ENCODE peak calls at places on chromosomes 1 and 21, in ten cellular contexts. One of them, this sample, is unnamed.

GRCh38 chr21:46554431-46555224 is 50.3 kb downstream of the S100B start:
- DNase-seq in Caco-2: no peak
- DNase-seq in SK-N-SH: no peak
- DNase-seq in GM23338: no peak
- DNase-seq in lung: peak; percentile 28
- DNase-seq in K562: no peak
- DNase-seq in colonic mucosa: no peak
- DNase-seq in LNCaP clone FGC: no peak
- DNase-seq in BJ: no peak
- DNase-seq in esophagus squamous epithelium: no peak
- DNase-seq in this sample: no peak

GRCh38 chr1:23376890-23377811 is 7.5 kb upstream of the ZNF436 start:
- DNase-seq in Caco-2: peak; percentile 32
- DNase-seq in SK-N-SH: no peak
- DNase-seq in GM23338: no peak
- DNase-seq in lung: peak; percentile 46
- DNase-seq in K562: peak; percentile 67
- DNase-seq in colonic mucosa: no peak
- DNase-seq in LNCaP clone FGC: peak; percentile 46
- DNase-seq in BJ: peak; percentile 79
- DNase-seq in esophagus squamous epithelium: no peak
- DNase-seq in this sample: peak; percentile 95

GRCh38 chr1:6097824-6098223 is 52.1 kb downstream of the KCNAB2 start:
- DNase-seq in Caco-2: no peak
- DNase-seq in SK-N-SH: no peak
- DNase-seq in GM23338: no peak
- DNase-seq in lung: no peak
- DNase-seq in K562: no peak
- DNase-seq in colonic mucosa: no peak
- DNase-seq in LNCaP clone FGC: no peak
- DNase-seq in BJ: no peak
- DNase-seq in esophagus squamous epithelium: no peak
- DNase-seq in this sample: no peak

GRCh38 chr1:150150511-150151021 is 850 bp downstream of the PLEKHO1 start:
- DNase-seq in Caco-2: peak; percentile 13
- DNase-seq in SK-N-SH: peak; percentile 71
- DNase-seq in GM23338: peak; percentile 63
- DNase-seq in lung: no peak
- DNase-seq in K562: peak; percentile 23
- DNase-seq in colonic mucosa: no peak
- DNase-seq in LNCaP clone FGC: no peak
- DNase-seq in BJ: no peak
- DNase-seq in esophagus squamous epithelium: no peak
- DNase-seq in this sample: no peak

GRCh38 chr1:209319549-209319948 is 264.0 kb upstream of the CAMK1G start:
- DNase-seq in Caco-2: no peak
- DNase-seq in SK-N-SH: no peak
- DNase-seq in GM23338: no peak
- DNase-seq in lung: no peak
- DNase-seq in K562: no peak
- DNase-seq in colonic mucosa: no peak
- DNase-seq in LNCaP clone FGC: no peak
- DNase-seq in BJ: no peak
- DNase-seq in esophagus squamous epithelium: no peak
- DNase-seq in this sample: no peak

GRCh38 chr1:205186191-205186590 is 25.3 kb downstream of the DSTYK start:
- DNase-seq in Caco-2: no peak
- DNase-seq in SK-N-SH: no peak
- DNase-seq in GM23338: no peak
- DNase-seq in lung: no peak
- DNase-seq in K562: no peak
- DNase-seq in colonic mucosa: no peak
- DNase-seq in LNCaP clone FGC: no peak
- DNase-seq in BJ: no peak
- DNase-seq in esophagus squamous epithelium: no peak
- DNase-seq in this sample: no peak

GRCh38 chr1:197374428-197374827 is 106.4 kb downstream of the CRB1 start:
- DNase-seq in Caco-2: no peak
- DNase-seq in SK-N-SH: no peak
- DNase-seq in GM23338: no peak
- DNase-seq in lung: no peak
- DNase-seq in K562: no peak
- DNase-seq in colonic mucosa: no peak
- DNase-seq in LNCaP clone FGC: no peak
- DNase-seq in BJ: no peak
- DNase-seq in esophagus squamous epithelium: no peak
- DNase-seq in this sample: no peak

GRCh38 chr1:247360991-247361721 is 29.5 kb upstream of the ZNF496 start:
- DNase-seq in Caco-2: no peak
- DNase-seq in SK-N-SH: no peak
- DNase-seq in GM23338: no peak
- DNase-seq in lung: no peak
- DNase-seq in K562: peak; percentile 63
- DNase-seq in colonic mucosa: peak; percentile 29
- DNase-seq in LNCaP clone FGC: no peak
- DNase-seq in BJ: no peak
- DNase-seq in esophagus squamous epithelium: no peak
- DNase-seq in this sample: peak; percentile 65

GRCh38 chr21:22145555-22145954 is 1147.3 kb downstream of the NCAM2 start:
- DNase-seq in Caco-2: no peak
- DNase-seq in SK-N-SH: no peak
- DNase-seq in GM23338: no peak
- DNase-seq in lung: no peak
- DNase-seq in K562: no peak
- DNase-seq in colonic mucosa: no peak
- DNase-seq in LNCaP clone FGC: no peak
- DNase-seq in BJ: no peak
- DNase-seq in esophagus squamous epithelium: no peak
- DNase-seq in this sample: no peak

GRCh38 chr1:109790735-109791494 is 27.2 kb upstream of the EPS8L3 start:
- DNase-seq in Caco-2: no peak
- DNase-seq in SK-N-SH: no peak
- DNase-seq in GM23338: peak; percentile 61
- DNase-seq in lung: peak; percentile 49
- DNase-seq in K562: peak; percentile 80
- DNase-seq in colonic mucosa: peak; percentile 58
- DNase-seq in LNCaP clone FGC: no peak
- DNase-seq in BJ: no peak
- DNase-seq in esophagus squamous epithelium: no peak
- DNase-seq in this sample: peak; percentile 88

GRCh38 chr1:14259191-14259757 is 339.2 kb upstream of the KAZN start:
- DNase-seq in Caco-2: no peak
- DNase-seq in SK-N-SH: no peak
- DNase-seq in GM23338: no peak
- DNase-seq in lung: peak; percentile 59
- DNase-seq in K562: no peak
- DNase-seq in colonic mucosa: peak; percentile 70
- DNase-seq in LNCaP clone FGC: no peak
- DNase-seq in BJ: no peak
- DNase-seq in esophagus squamous epithelium: peak; percentile 9
- DNase-seq in this sample: peak; percentile 44

GRCh38 chr21:27536319-27536718 is 569.4 kb upstream of the ADAMTS5 start:
- DNase-seq in Caco-2: no peak
- DNase-seq in SK-N-SH: no peak
- DNase-seq in GM23338: no peak
- DNase-seq in lung: no peak
- DNase-seq in K562: no peak
- DNase-seq in colonic mucosa: no peak
- DNase-seq in LNCaP clone FGC: no peak
- DNase-seq in BJ: no peak
- DNase-seq in esophagus squamous epithelium: no peak
- DNase-seq in this sample: peak; percentile 49

GRCh38 chr1:112735752-112736151 is 20.6 kb upstream of the PPM1J start:
- DNase-seq in Caco-2: no peak
- DNase-seq in SK-N-SH: no peak
- DNase-seq in GM23338: no peak
- DNase-seq in lung: no peak
- DNase-seq in K562: no peak
- DNase-seq in colonic mucosa: no peak
- DNase-seq in LNCaP clone FGC: no peak
- DNase-seq in BJ: peak; percentile 43
- DNase-seq in esophagus squamous epithelium: no peak
- DNase-seq in this sample: peak; percentile 69

GRCh38 chr1:23657659-23658275 is 33.8 kb upstream of the RPL11 start:
- DNase-seq in Caco-2: peak; percentile 67
- DNase-seq in SK-N-SH: peak; percentile 79
- DNase-seq in GM23338: peak; percentile 94
- DNase-seq in lung: peak; percentile 47
- DNase-seq in K562: peak; percentile 79
- DNase-seq in colonic mucosa: peak; percentile 53
- DNase-seq in LNCaP clone FGC: no peak
- DNase-seq in BJ: no peak
- DNase-seq in esophagus squamous epithelium: no peak
- DNase-seq in this sample: peak; percentile 63

GRCh38 chr1:227785812-227786608 is 29.5 kb upstream of the PRSS38 start:
- DNase-seq in Caco-2: no peak
- DNase-seq in SK-N-SH: peak; percentile 51
- DNase-seq in GM23338: no peak
- DNase-seq in lung: peak; percentile 26
- DNase-seq in K562: no peak
- DNase-seq in colonic mucosa: peak; percentile 17
- DNase-seq in LNCaP clone FGC: no peak
- DNase-seq in BJ: no peak
- DNase-seq in esophagus squamous epithelium: no peak
- DNase-seq in this sample: no peak

DNA sequence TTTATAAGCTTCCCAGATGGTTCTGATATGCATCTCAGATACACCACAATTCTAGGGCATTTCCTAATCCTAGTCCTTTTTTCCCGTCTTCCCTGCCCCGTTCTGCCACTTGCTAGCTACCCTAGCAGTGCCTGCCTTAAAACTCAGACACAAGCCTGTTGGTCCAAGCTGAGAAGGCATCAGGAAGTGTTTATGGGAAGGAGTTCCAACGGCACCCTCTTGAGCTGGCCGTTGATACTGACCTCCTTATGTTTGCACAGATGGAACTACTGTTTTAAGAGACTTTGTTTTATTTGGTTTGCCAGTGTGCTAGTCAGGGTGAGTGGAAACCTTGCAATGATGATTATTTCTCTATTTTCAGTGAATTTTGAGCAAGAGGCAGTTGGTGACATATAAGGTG is 67.2 kb downstream of the UCK2 start:
- DNase-seq in Caco-2: no peak
- DNase-seq in SK-N-SH: no peak
- DNase-seq in GM23338: no peak
- DNase-seq in lung: no peak
- DNase-seq in K562: peak; percentile 15
- DNase-seq in colonic mucosa: no peak
- DNase-seq in LNCaP clone FGC: peak; percentile 85
- DNase-seq in BJ: no peak
- DNase-seq in esophagus squamous epithelium: no peak
- DNase-seq in this sample: peak; percentile 57
- TF ChIP-seq CTCF in Caco-2: peak; percentile 16
- TF ChIP-seq CTCF in SK-N-SH: no peak
- TF ChIP-seq CTCF in GM23338: peak; percentile 21
- TF ChIP-seq CTCF in lung: no peak
- TF ChIP-seq CTCF in K562: peak; percentile 5
- TF ChIP-seq CTCF in colonic mucosa: no peak
- TF ChIP-seq CTCF in LNCaP clone FGC: peak; percentile 50
- TF ChIP-seq CTCF in BJ: peak; percentile 21
- TF ChIP-seq CTCF in esophagus squamous epithelium: no peak
- TF ChIP-seq CTCF in this sample: peak; percentile 32

DNA sequence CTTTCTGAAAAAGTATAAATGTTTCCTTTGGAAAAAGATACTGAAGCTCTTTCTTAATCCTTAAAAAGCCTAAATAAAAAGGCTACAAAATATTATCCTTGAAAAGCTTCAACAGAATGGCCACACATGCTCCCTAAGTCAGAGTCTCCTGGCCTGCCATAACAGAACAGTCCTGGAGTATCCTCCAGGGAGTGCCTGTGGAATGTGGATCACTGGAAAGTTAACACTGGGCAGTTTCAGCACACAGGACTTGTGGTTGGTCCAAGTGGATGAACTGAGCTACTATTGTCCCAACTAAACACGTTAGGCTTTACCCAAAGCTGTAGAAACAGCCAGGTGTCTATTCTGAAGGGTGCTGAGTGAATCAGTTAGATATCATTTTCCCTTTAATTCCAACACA is 196.2 kb upstream of the SPAG17 start:
- DNase-seq in Caco-2: no peak
- DNase-seq in SK-N-SH: no peak
- DNase-seq in GM23338: no peak
- DNase-seq in lung: no peak
- DNase-seq in K562: no peak
- DNase-seq in colonic mucosa: no peak
- DNase-seq in LNCaP clone FGC: no peak
- DNase-seq in BJ: no peak
- DNase-seq in esophagus squamous epithelium: no peak
- DNase-seq in this sample: no peak
- H3K4me3 ChIP-seq in Caco-2: no peak overlapping the region
- H3K4me3 ChIP-seq in SK-N-SH: no peak overlapping the region
- H3K4me3 ChIP-seq in GM23338: no peak overlapping the region
- H3K4me3 ChIP-seq in lung: no peak overlapping the region
- H3K4me3 ChIP-seq in K562: no peak overlapping the region
- H3K4me3 ChIP-seq in colonic mucosa: no peak overlapping the region
- H3K4me3 ChIP-seq in LNCaP clone FGC: no peak overlapping the region
- H3K4me3 ChIP-seq in BJ: no peak overlapping the region
- H3K4me3 ChIP-seq in esophagus squamous epithelium: no peak overlapping the region
- H3K4me3 ChIP-seq in this sample: no peak overlapping the region

GRCh38 chr1:1778827-1779675 is 781 bp upstream of the NADK start:
- DNase-seq in Caco-2: peak; percentile 91
- DNase-seq in SK-N-SH: no peak
- DNase-seq in GM23338: peak; percentile 91
- DNase-seq in lung: peak; percentile 88
- DNase-seq in K562: peak; percentile 90
- DNase-seq in colonic mucosa: peak; percentile 93
- DNase-seq in LNCaP clone FGC: peak; percentile 44
- DNase-seq in BJ: no peak
- DNase-seq in esophagus squamous epithelium: peak; percentile 80
- DNase-seq in this sample: no peak
- TF ChIP-seq CTCF in Caco-2: peak; percentile 26
- TF ChIP-seq CTCF in SK-N-SH: no peak
- TF ChIP-seq CTCF in GM23338: peak; percentile 15
- TF ChIP-seq CTCF in lung: no peak
- TF ChIP-seq CTCF in K562: peak; percentile 45
- TF ChIP-seq CTCF in colonic mucosa: no peak
- TF ChIP-seq CTCF in LNCaP clone FGC: peak; percentile 24
- TF ChIP-seq CTCF in BJ: peak; percentile 4
- TF ChIP-seq CTCF in esophagus squamous epithelium: peak; percentile 35
- TF ChIP-seq CTCF in this sample: no peak

DNA sequence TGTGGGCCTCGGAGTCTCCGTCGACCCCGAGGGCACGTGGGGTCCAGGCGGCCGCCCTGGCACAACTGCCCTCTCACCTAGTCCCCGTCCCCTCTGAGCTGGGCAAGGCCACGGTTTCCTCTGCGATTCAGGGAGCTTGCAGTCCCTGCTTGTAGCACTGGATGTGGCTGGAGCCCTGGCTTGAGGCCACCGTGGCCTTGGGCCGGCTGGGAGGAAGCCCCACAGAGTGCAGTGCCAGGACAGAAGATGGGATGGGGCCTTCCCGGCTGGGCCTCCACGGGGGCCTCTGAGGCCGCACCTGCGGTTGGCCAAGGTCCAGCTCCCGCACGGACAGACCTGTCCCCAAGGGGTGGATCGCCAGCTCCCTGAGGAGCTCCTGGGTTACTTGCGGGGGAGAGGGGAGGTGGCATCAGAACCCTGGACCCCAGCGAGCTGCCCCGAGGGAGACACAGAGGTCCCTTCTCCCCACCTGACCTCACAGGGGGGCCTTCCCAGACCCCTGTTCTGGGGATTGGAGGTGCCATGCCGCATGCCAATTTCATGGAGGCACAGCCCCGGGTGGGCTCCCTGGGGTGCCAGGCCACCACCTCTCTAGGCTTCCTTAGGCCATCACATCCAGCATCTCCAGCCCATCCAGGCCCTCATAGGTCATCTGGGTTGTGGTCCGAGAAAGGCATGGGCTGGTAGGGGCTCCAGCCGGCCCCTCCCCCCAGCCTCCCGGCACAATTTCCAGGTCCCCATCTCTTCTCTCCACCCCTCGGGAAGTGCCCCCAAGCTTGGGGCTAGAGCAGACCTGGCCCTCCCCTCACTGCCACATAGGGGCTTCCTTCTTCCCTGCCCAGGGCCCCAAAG is 80.8 kb downstream of the MORN1 start:
- DNase-seq in Caco-2: no peak
- DNase-seq in SK-N-SH: no peak
- DNase-seq in GM23338: no peak
- DNase-seq in lung: no peak
- DNase-seq in K562: no peak
- DNase-seq in colonic mucosa: no peak
- DNase-seq in LNCaP clone FGC: no peak
- DNase-seq in BJ: no peak
- DNase-seq in esophagus squamous epithelium: no peak
- DNase-seq in this sample: no peak
- H3K4me3 ChIP-seq in Caco-2: no peak overlapping the region
- H3K4me3 ChIP-seq in SK-N-SH: no peak overlapping the region
- H3K4me3 ChIP-seq in GM23338: no peak overlapping the region
- H3K4me3 ChIP-seq in lung: no peak overlapping the region
- H3K4me3 ChIP-seq in K562: no peak overlapping the region
- H3K4me3 ChIP-seq in colonic mucosa: no peak overlapping the region
- H3K4me3 ChIP-seq in LNCaP clone FGC: no peak overlapping the region
- H3K4me3 ChIP-seq in BJ: no peak overlapping the region
- H3K4me3 ChIP-seq in esophagus squamous epithelium: no peak overlapping the region
- H3K4me3 ChIP-seq in this sample: no peak overlapping the region